ENCODE peak calls at places on chromosomes 16 and 17, in nine cellular contexts. U is dorsolateral prefrontal cortex, E is H9, Y is AG04449, W is adrenal gland, Z is mucosa of descending colon, K is foreskin fibroblast, A is A549, C is hepatocyte. L is an unnamed sample.

GRCh38 chr17:49553676-49554335 is 21.9 kb upstream of the NXPH3 start:
- DNase-seq in U (no peak), E (no peak), Y (no peak), W (no peak), Z (no peak), K (no peak), A (no peak), C (no peak), L (no peak)

GRCh38 chr16:14454391-14454790 is 175.7 kb downstream of the PARN start:
- DNase-seq in U (no peak), E (no peak), Y (no peak), W (no peak), Z (no peak), K (peak), A (no peak), C (no peak), L (no peak)

GRCh38 chr17:58308985-58309917 is 19.3 kb downstream of the TSPOAP1 start:
- DNase-seq in U (peak), E (no peak), Y (no peak), W (no peak), Z (no peak), K (no peak), A (no peak), C (no peak), L (no peak)

GRCh38 chr17:81558941-81559806 is 7.0 kb upstream of the FAAP100 start:
- DNase-seq in U (no peak), E (peak), Y (no peak), W (no peak), Z (no peak), K (peak), A (peak), C (no peak), L (no peak)

GRCh38 chr16:31785126-31785525 is 88.5 kb upstream of the ZNF267 start:
- DNase-seq in U (no peak), E (no peak), Y (no peak), W (no peak), Z (no peak), K (no peak), A (no peak), C (no peak), L (no peak)

GRCh38 chr17:49013311-49014205 is 16.4 kb downstream of the IGF2BP1 start:
- DNase-seq in U (no peak), E (peak), Y (no peak), W (no peak), Z (no peak), K (peak), A (peak), C (peak), L (peak)

GRCh38 chr17:79706931-79707382 is 23.8 kb upstream of the ENPP7 start:
- DNase-seq in U (no peak), E (peak), Y (no peak), W (no peak), Z (no peak), K (peak), A (peak), C (peak), L (no peak)

GRCh38 chr17:59547131-59547915 is 18.1 kb upstream of the DHX40 start:
- DNase-seq in U (no peak), E (no peak), Y (no peak), W (no peak), Z (no peak), K (peak), A (no peak), C (no peak), L (no peak)

GRCh38 chr16:48384305-48384981 is 770 bp downstream of the SIAH1 start:
- DNase-seq in U (peak), E (peak), Y (no peak), W (peak), Z (peak), K (peak), A (peak), C (peak), L (peak)

GRCh38 chr17:2977157-2977556 is 86.2 kb downstream of the OR1D5 start:
- DNase-seq in U (no peak), E (no peak), Y (no peak), W (no peak), Z (no peak), K (peak), A (no peak), C (no peak), L (no peak)

GRCh38 chr17:4194796-4195195 is 51.8 kb downstream of the CYB5D2 start:
- DNase-seq in U (no peak), E (no peak), Y (no peak), W (no peak), Z (no peak), K (no peak), A (no peak), C (no peak), L (no peak)

GRCh38 chr16:75372236-75372856 is 61.0 kb downstream of the CFDP1 start:
- DNase-seq in U (no peak), E (no peak), Y (no peak), W (no peak), Z (no peak), K (peak), A (no peak), C (no peak), L (no peak)

GRCh38 chr17:38732376-38733314 is 2.5 kb downstream of the CISD3 start:
- DNase-seq in U (no peak), E (no peak), Y (no peak), W (peak), Z (no peak), K (no peak), A (no peak), C (no peak), L (no peak)

GRCh38 chr17:38731526-38732294 is 1.6 kb downstream of the CISD3 start:
- DNase-seq in U (no peak), E (no peak), Y (no peak), W (peak), Z (no peak), K (no peak), A (no peak), C (no peak), L (no peak)

GRCh38 chr17:38734235-38734633 is 4.1 kb downstream of the CISD3 start:
- DNase-seq in U (no peak), E (no peak), Y (no peak), W (no peak), Z (no peak), K (no peak), A (no peak), C (no peak), L (no peak)

GRCh38 chr17:38735161-38735997 is 5.2 kb downstream of the CISD3 start:
- DNase-seq in U (peak), E (peak), Y (no peak), W (peak), Z (peak), K (peak), A (peak), C (peak), L (peak)

GRCh38 chr17:38733315-38734234 is 3.4 kb downstream of the CISD3 start:
- DNase-seq in U (no peak), E (peak), Y (no peak), W (no peak), Z (no peak), K (no peak), A (peak), C (no peak), L (no peak)
- TF ChIP-seq CTCF in U (no peak), E (peak), Y (peak), W (no peak), Z (no peak), K (no peak), A (no peak), C (peak), L (no peak)

DNA sequence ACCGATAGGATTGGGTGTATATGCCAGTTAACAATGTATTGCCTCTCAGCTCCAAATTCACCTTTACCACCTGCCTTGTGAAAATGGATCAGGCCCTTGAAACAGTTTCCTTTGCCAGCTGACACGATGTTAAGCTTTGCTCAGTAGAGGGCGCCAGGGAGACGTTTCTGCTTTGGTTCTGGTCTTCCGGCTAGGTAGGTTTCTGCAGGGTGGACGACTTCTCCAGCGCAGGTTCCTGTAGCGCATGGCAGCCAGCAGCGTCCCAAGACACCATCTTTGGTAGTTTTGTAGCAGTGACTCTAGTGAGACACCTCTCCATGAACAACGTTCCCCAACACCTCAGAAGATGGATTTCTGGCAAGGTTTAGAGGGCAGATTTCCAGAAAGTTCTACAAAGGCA is 24.0 kb downstream of the SYCE1L start:
- DNase-seq in U (no peak), E (peak), Y (no peak), W (no peak), Z (no peak), K (no peak), A (peak), C (no peak), L (no peak)
- TF ChIP-seq CTCF in U (no peak), E (peak), Y (peak), W (no peak), Z (peak), K (peak), A (peak), C (peak), L (peak)

GRCh38 chr16:56608876-56609462 is 585 bp downstream of the MT2A start:
- DNase-seq in U (no peak), E (no peak), Y (no peak), W (peak), Z (peak), K (peak), A (peak), C (no peak), L (no peak)

GRCh38 chr16:56609463-56609921 is 1.1 kb downstream of the MT2A start:
- DNase-seq in U (no peak), E (no peak), Y (peak), W (peak), Z (peak), K (peak), A (peak), C (peak), L (no peak)

GRCh38 chr16:56606688-56607618 is 1.4 kb upstream of the MT2A start:
- DNase-seq in U (no peak), E (no peak), Y (peak), W (peak), Z (peak), K (peak), A (peak), C (peak), L (no peak)

GRCh38 chr16:56607675-56608042 is 725 bp upstream of the MT2A start:
- DNase-seq in U (no peak), E (no peak), Y (no peak), W (no peak), Z (no peak), K (no peak), A (no peak), C (no peak), L (no peak)

GRCh38 chr16:56608043-56608875 is at the start of gene MT2A:
- DNase-seq in U (peak), E (peak), Y (peak), W (peak), Z (peak), K (peak), A (peak), C (peak), L (peak)
- TF ChIP-seq CTCF in U (peak), E (no peak), Y (no peak), W (no peak), Z (no peak), K (no peak), A (no peak), C (no peak), L (no peak)

GRCh38 chr16:80007216-80007615 is 406.7 kb upstream of the MAF start:
- DNase-seq in U (no peak), E (no peak), Y (no peak), W (no peak), Z (no peak), K (no peak), A (no peak), C (peak), L (no peak)
- TF ChIP-seq CTCF in U (no peak), E (no peak), Y (no peak), W (no peak), Z (no peak), K (no peak), A (no peak), C (no peak), L (no peak)

GRCh38 chr17:50563095-50563511 is 2.6 kb downstream of the CACNA1G start:
- DNase-seq in U (no peak), E (peak), Y (no peak), W (no peak), Z (no peak), K (no peak), A (no peak), C (no peak), L (no peak)
- TF ChIP-seq CTCF in U (no peak), E (peak), Y (peak), W (no peak), Z (no peak), K (no peak), A (no peak), C (no peak), L (no peak)

GRCh38 chr16:15509593-15510520 is 75.5 kb downstream of the BMERB1 start:
- DNase-seq in U (no peak), E (no peak), Y (no peak), W (no peak), Z (no peak), K (peak), A (peak), C (no peak), L (no peak)
- TF ChIP-seq CTCF in U (no peak), E (peak), Y (peak), W (no peak), Z (no peak), K (peak), A (no peak), C (no peak), L (no peak)

GRCh38 chr17:43079578-43080302 is 45.4 kb downstream of the BRCA1 start:
- DNase-seq in U (no peak), E (no peak), Y (no peak), W (no peak), Z (no peak), K (no peak), A (no peak), C (no peak), L (no peak)

GRCh38 chr17:43090022-43090421 is 35.1 kb downstream of the BRCA1 start:
- DNase-seq in U (no peak), E (no peak), Y (no peak), W (no peak), Z (no peak), K (no peak), A (no peak), C (no peak), L (no peak)

GRCh38 chr17:43085489-43085888 is 39.7 kb downstream of the BRCA1 start:
- DNase-seq in U (no peak), E (no peak), Y (no peak), W (no peak), Z (no peak), K (peak), A (peak), C (peak), L (no peak)
- TF ChIP-seq CTCF in U (no peak), E (no peak), Y (no peak), W (no peak), Z (no peak), K (no peak), A (no peak), C (peak), L (no peak)

DNA sequence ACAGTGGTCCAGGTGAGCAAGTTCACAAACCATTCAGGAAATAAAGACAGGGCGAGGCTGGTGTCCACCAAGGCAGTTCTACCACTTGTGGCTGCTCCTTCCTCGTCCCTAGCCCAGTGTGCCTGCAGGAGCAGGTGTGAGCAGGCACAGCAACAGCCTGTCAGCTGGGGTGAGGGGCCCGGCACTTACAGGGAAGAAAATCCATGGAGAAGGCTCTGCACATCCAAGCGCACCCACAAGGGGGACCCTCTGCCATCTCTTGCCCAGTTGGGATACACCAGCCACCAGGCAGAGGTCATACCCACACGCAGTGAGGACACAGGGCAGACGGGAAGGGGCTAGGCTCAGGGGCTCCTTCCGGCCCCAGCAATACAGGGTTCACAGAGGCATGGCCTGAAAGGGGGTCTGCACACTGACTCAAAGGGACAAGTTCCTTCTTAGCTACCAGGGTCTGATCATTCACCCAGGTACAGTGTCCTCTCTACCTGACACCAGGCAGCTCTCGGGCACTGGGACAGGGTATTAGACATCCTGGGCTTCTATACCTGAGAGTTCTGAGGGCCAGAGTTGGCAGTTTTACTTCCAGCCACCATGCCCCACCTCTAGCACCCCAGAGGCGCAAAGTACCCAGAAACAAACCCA is 27.0 kb downstream of the CDIP1 start:
- DNase-seq in U (peak), E (peak), Y (no peak), W (peak), Z (peak), K (peak), A (peak), C (peak), L (no peak)
- TF ChIP-seq CTCF in U (peak), E (peak), Y (peak), W (peak), Z (peak), K (peak), A (peak), C (peak), L (peak)